ENCODE peak calls at places on chromosomes 16 and 17, in four cellular contexts. W is T-helper 2 cell, Q is adrenal gland, K is gastrocnemius medialis. P is an unnamed sample.

GRCh38 chr16:678209-678857 is 1.9 kb upstream of the STUB1 start:
- DNase-seq in W (no peak), Q (no peak), K (no peak), P (no peak)

GRCh38 chr16:81553814-81554675 is 109.4 kb downstream of the CMIP start:
- DNase-seq in W (no peak), Q (no peak), K (no peak), P (peak)

GRCh38 chr17:27244481-27245223 is 49.3 kb upstream of the WSB1 start:
- DNase-seq in W (no peak), Q (peak), K (peak), P (peak)

GRCh38 chr17:28916302-28916934 is 13.5 kb upstream of the DHRS13 start:
- DNase-seq in W (no peak), Q (peak), K (no peak), P (peak)

GRCh38 chr16:77788196-77789084 is at the start of gene VAT1L:
- DNase-seq in W (no peak), Q (peak), K (no peak), P (no peak)

GRCh38 chr16:87926246-87927194 is 9.8 kb downstream of the CA5A start:
- DNase-seq in W (no peak), Q (no peak), K (no peak), P (no peak)

GRCh38 chr17:72743037-72743467 is 349.4 kb downstream of the SLC39A11 start:
- DNase-seq in W (no peak), Q (no peak), K (no peak), P (no peak)

GRCh38 chr16:85554791-85555548 is 58.2 kb upstream of the GSE1 start:
- DNase-seq in W (peak), Q (peak), K (no peak), P (peak)

GRCh38 chr16:66954097-66954659 is 6.9 kb upstream of the CES3 start:
- DNase-seq in W (peak), Q (peak), K (peak), P (peak)

GRCh38 chr17:45648642-45649041 is 135.5 kb upstream of the CRHR1 start:
- DNase-seq in W (no peak), Q (no peak), K (no peak), P (no peak)

GRCh38 chr17:15954222-15954621 is 9.3 kb downstream of the ADORA2B start:
- DNase-seq in W (no peak), Q (no peak), K (no peak), P (no peak)

GRCh38 chr17:40485851-40486512 is 15.4 kb downstream of the TNS4 start:
- DNase-seq in W (no peak), Q (no peak), K (no peak), P (no peak)

GRCh38 chr16:88339926-88340754 is 42.6 kb upstream of the ZNF469 start:
- DNase-seq in W (no peak), Q (no peak), K (no peak), P (no peak)

GRCh38 chr17:73118139-73118538 is 25.7 kb upstream of the SLC39A11 start:
- DNase-seq in W (no peak), Q (no peak), K (no peak), P (no peak)

GRCh38 chr16:72858611-72859493 is 189.1 kb downstream of the ZFHX3 start:
- DNase-seq in W (no peak), Q (no peak), K (no peak), P (no peak)

GRCh38 chr16:14302399-14303181 is 231.5 kb downstream of the MRTFB start:
- DNase-seq in W (no peak), Q (peak), K (no peak), P (peak)

GRCh38 chr17:81517339-81518112 is 4.9 kb upstream of the ACTG1 start:
- DNase-seq in W (no peak), Q (no peak), K (no peak), P (peak)

GRCh38 chr16:19997734-19998133 is 76.0 kb downstream of the GPR139 start:
- DNase-seq in W (no peak), Q (no peak), K (no peak), P (no peak)

GRCh38 chr16:8686031-8686621 is 11.7 kb downstream of the ABAT start:
- DNase-seq in W (no peak), Q (no peak), K (no peak), P (peak)

GRCh38 chr16:87924937-87925670 is 11.2 kb downstream of the CA5A start:
- DNase-seq in W (no peak), Q (no peak), K (peak), P (peak)

GRCh38 chr16:920722-921121 is 50.1 kb downstream of the LMF1 start:
- DNase-seq in W (no peak), Q (no peak), K (peak), P (no peak)

GRCh38 chr17:45342871-45343526 is 26.2 kb upstream of the MAP3K14 start:
- DNase-seq in W (no peak), Q (no peak), K (no peak), P (no peak)

GRCh38 chr16:22948603-22949368 is 134.8 kb downstream of the HS3ST2 start:
- DNase-seq in W (peak), Q (peak), K (peak), P (peak)

GRCh38 chr16:24146523-24146922 is 109.6 kb upstream of the CACNG3 start:
- DNase-seq in W (no peak), Q (no peak), K (no peak), P (no peak)

GRCh38 chr17:80751460-80752368 is 207.1 kb downstream of the RPTOR start:
- DNase-seq in W (no peak), Q (no peak), K (peak), P (peak)

GRCh38 chr16:35174006-35174405 is 1714.6 kb downstream of the TP53TG3F start:
- DNase-seq in W (no peak), Q (no peak), K (no peak), P (no peak)

GRCh38 chr17:59490259-59490658 is 75.2 kb upstream of the DHX40 start:
- DNase-seq in W (no peak), Q (no peak), K (peak), P (no peak)

GRCh38 chr17:49327835-49328784 is 33.9 kb downstream of the ZNF652 start:
- DNase-seq in W (no peak), Q (no peak), K (no peak), P (no peak)

GRCh38 chr16:31080756-31081419 is 6.7 kb downstream of the ZNF646 start:
- DNase-seq in W (no peak), Q (no peak), K (no peak), P (no peak)

GRCh38 chr16:20798364-20798763 is 7.9 kb downstream of the ERI2 start:
- DNase-seq in W (no peak), Q (no peak), K (no peak), P (no peak)

GRCh38 chr17:16987830-16988601 is 16.1 kb upstream of the TNFRSF13B start:
- DNase-seq in W (peak), Q (peak), K (peak), P (peak)

GRCh38 chr16:76729525-76729924 is 452.3 kb downstream of the CNTNAP4 start:
- DNase-seq in W (no peak), Q (no peak), K (no peak), P (no peak)

GRCh38 chr17:27456681-27457404 is 595 bp downstream of the KSR1 start:
- DNase-seq in W (no peak), Q (peak), K (no peak), P (peak)

P was measured in body of pancreas.